ENCODE peak calls at places on chromosomes 7 and 10, in six cellular contexts. A is DND-41, J is keratinocyte, W is sigmoid colon, I is HCT116, P is left ventricle myocardium inferior. D is an unnamed sample.

GRCh38 chr7:27032843-27033242 is 63.0 kb downstream of the HOXA1 start:
- DNase-seq in W (no peak), A (no peak), P (no peak), J (no peak), I (no peak), D (no peak)

GRCh38 chr7:32937344-32938174 is 19.7 kb upstream of the FKBP9 start:
- DNase-seq in P (peak; percentile 49), J (no peak), A (no peak), W (peak; percentile 73), I (no peak), D (peak; percentile 68)

GRCh38 chr7:73921623-73922528 is 60.9 kb downstream of the TMEM270 start:
- DNase-seq in I (no peak), P (no peak), J (no peak), A (no peak), W (no peak), D (peak; percentile 65)

GRCh38 chr10:43944742-43945730 is 296.4 kb upstream of the ZNF32 start:
- DNase-seq in P (no peak), A (no peak), W (peak; percentile 33), J (no peak), I (no peak), D (peak; percentile 52)

GRCh38 chr10:15455456-15455855 is 84.4 kb upstream of the FAM171A1 start:
- DNase-seq in I (no peak), A (no peak), J (no peak), W (no peak), P (no peak), D (no peak)

GRCh38 chr10:21740989-21741388 is 207.0 kb downstream of the MLLT10 start:
- DNase-seq in I (no peak), A (no peak), J (no peak), P (no peak), W (no peak), D (no peak)

GRCh38 chr10:14137391-14137790 is 193.3 kb downstream of the FRMD4A start:
- DNase-seq in A (no peak), W (no peak), P (no peak), I (no peak), J (no peak), D (no peak)

GRCh38 chr10:6102128-6102527 is 13.3 kb downstream of the RBM17 start:
- DNase-seq in P (no peak), I (no peak), A (no peak), W (no peak), J (no peak), D (no peak)

GRCh38 chr10:22463255-22463654 is 118.0 kb downstream of the SPAG6 start:
- DNase-seq in W (no peak), I (no peak), P (no peak), A (no peak), J (no peak), D (no peak)

GRCh38 chr10:67665491-67665890 is 30.5 kb downstream of the CTNNA3 start:
- DNase-seq in P (no peak), A (no peak), I (peak; percentile 64), J (no peak), W (no peak), D (no peak)

GRCh38 chr10:3192856-3193635 is 20.5 kb upstream of the PITRM1 start:
- DNase-seq in W (no peak), I (peak; percentile 34), J (no peak), P (no peak), A (peak; percentile 59), D (no peak)

GRCh38 chr10:44857363-44858016 is 53.6 kb upstream of the TMEM72 start:
- DNase-seq in I (no peak), A (peak; percentile 69), J (no peak), P (peak; percentile 76), W (peak; percentile 77), D (peak; percentile 70)

GRCh38 chr10:131843881-131844284 is 56.9 kb upstream of the PPP2R2D start:
- DNase-seq in J (no peak), P (no peak), A (no peak), I (no peak), W (no peak), D (no peak)

GRCh38 chr7:105295626-105296352 is 92.9 kb downstream of the SRPK2 start:
- DNase-seq in P (no peak), W (no peak), I (no peak), A (no peak), J (no peak), D (no peak)

GRCh38 chr7:42932861-42933591 is 850 bp downstream of the MRPL32 start:
- DNase-seq in J (no peak), A (peak; percentile 24), W (no peak), P (no peak), I (no peak), D (no peak)

GRCh38 chr10:50596456-50596855 is 27.3 kb downstream of the SGMS1 start:
- DNase-seq in P (no peak), I (no peak), W (no peak), J (no peak), A (no peak), D (no peak)

GRCh38 chr7:158054081-158054480 is 533.5 kb downstream of the PTPRN2 start:
- DNase-seq in I (no peak), J (no peak), A (no peak), P (no peak), W (no peak), D (no peak)

GRCh38 chr10:42732266-42732665 is 50.3 kb upstream of the BMS1 start:
- DNase-seq in P (no peak), A (no peak), W (no peak), I (no peak), J (no peak), D (no peak)
- H3K27ac ChIP-seq in P (no peak overlapping the region), A (no peak overlapping the region), W (no peak overlapping the region), I (no peak overlapping the region), J (no peak overlapping the region), D (no peak overlapping the region)

GRCh38 chr7:23062452-23062851 is 43.1 kb upstream of the KLHL7 start:
- DNase-seq in J (peak; percentile 59), P (no peak), A (no peak), I (no peak), W (no peak), D (no peak)

GRCh38 chr7:23055582-23056178 is 41.8 kb upstream of the HYCC1 start:
- DNase-seq in J (peak; percentile 17), A (peak; percentile 67), I (peak; percentile 64), P (no peak), W (no peak), D (no peak)

GRCh38 chr7:23061327-23061726 is 44.3 kb upstream of the KLHL7 start:
- DNase-seq in W (no peak), A (no peak), I (no peak), J (no peak), P (no peak), D (no peak)

GRCh38 chr7:23058412-23059096 is 44.6 kb upstream of the HYCC1 start:
- DNase-seq in P (no peak), J (no peak), W (no peak), A (no peak), I (no peak), D (no peak)
- H3K27ac ChIP-seq in P (no peak overlapping the region), J (no peak overlapping the region), W (no peak overlapping the region), A (no peak overlapping the region), I (no peak overlapping the region), D (no peak overlapping the region)

GRCh38 chr7:44727346-44728262 is 21.0 kb upstream of the ZMIZ2 start:
- DNase-seq in W (no peak), P (no peak), I (no peak), A (no peak), J (no peak), D (peak; percentile 63)
- H3K27ac ChIP-seq in W (no peak overlapping the region), P (no peak overlapping the region), I (no peak overlapping the region), A (no peak overlapping the region), J (peak overlapping the region; percentile 90), D (no peak overlapping the region)

DNA sequence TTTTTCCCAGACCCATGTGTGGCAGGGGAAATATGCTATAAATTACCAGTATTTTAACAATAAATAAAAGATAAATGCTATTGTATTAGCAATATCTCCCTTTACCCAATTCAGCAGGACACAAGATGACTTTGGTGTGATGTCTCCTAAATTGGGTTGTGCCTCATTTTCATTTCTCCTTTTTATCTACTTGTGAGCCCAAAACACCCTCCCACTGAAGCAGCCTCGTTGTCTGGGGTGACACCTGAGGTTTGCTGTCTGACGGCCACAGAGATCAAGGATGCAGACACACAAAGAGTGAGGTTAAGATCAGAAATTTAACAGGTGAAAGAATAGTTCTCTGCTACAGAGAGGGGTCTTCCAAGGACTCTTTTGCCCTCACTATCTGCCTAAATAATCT is 27.1 kb upstream of the CC2D2B start:
- DNase-seq in J (no peak), I (no peak), W (no peak), A (no peak), P (no peak), D (no peak)
- H3K27ac ChIP-seq in J (no peak overlapping the region), I (no peak overlapping the region), W (peak overlapping the region; percentile 37), A (no peak overlapping the region), P (no peak overlapping the region), D (peak overlapping the region; percentile 19)

GRCh38 chr10:77835669-77836086 is 90.9 kb downstream of the DLG5 start:
- DNase-seq in A (no peak), J (no peak), I (no peak), W (no peak), P (peak; percentile 40), D (no peak)
- H3K27ac ChIP-seq in A (peak overlapping the region; percentile 80), J (no peak overlapping the region), I (no peak overlapping the region), W (no peak overlapping the region), P (peak overlapping the region; percentile 70), D (peak overlapping the region; percentile 46)